ENCODE peak calls at places on chromosomes 2 and 18, in nine cellular contexts. V, W, P, J, K, T, R, Q and B are unnamed samples.

GRCh38 chr2:144510206-144510991 is 9.5 kb downstream of the ZEB2 start:
- DNase-seq in W (no peak), V (peak), R (peak), J (peak), T (peak), K (no peak), Q (peak), P (peak), B (no peak)

GRCh38 chr2:97759727-97760407 is 46.5 kb downstream of the ZAP70 start:
- DNase-seq in P (peak), R (no peak), K (no peak), Q (peak), T (no peak), J (no peak), W (no peak), V (no peak), B (no peak)

GRCh38 chr2:211408485-211408884 is 852.1 kb downstream of the CPS1 start:
- DNase-seq in K (peak), T (peak), Q (no peak), W (no peak), P (no peak), R (no peak), V (no peak), J (no peak), B (peak)

GRCh38 chr18:11268691-11269686 is 119.6 kb upstream of the PIEZO2 start:
- DNase-seq in W (no peak), Q (no peak), T (peak), K (no peak), R (no peak), J (peak), P (no peak), V (peak), B (peak)

GRCh38 chr18:6174983-6175382 is 239.7 kb downstream of the L3MBTL4 start:
- DNase-seq in K (no peak), T (no peak), R (no peak), Q (no peak), V (no peak), J (no peak), P (no peak), W (no peak), B (no peak)

GRCh38 chr2:102664439-102665042 is 45.2 kb downstream of the SLC9A2 start:
- DNase-seq in K (no peak), J (no peak), V (peak), W (peak), P (no peak), T (no peak), Q (no peak), R (no peak), B (peak)

GRCh38 chr2:64609229-64609994 is 44.3 kb downstream of the SERTAD2 start:
- DNase-seq in V (peak), T (peak), J (peak), P (peak), W (peak), K (no peak), Q (peak), R (peak), B (no peak)

GRCh38 chr2:160408575-160409291 is 84.9 kb downstream of the RBMS1 start:
- DNase-seq in P (peak), W (no peak), R (peak), V (no peak), Q (peak), J (no peak), T (peak), K (no peak), B (no peak)

GRCh38 chr2:201854221-201854801 is 48.0 kb downstream of the CDK15 start:
- DNase-seq in Q (no peak), W (no peak), P (no peak), R (peak), V (peak), K (no peak), J (peak), T (no peak), B (peak)

GRCh38 chr18:37408676-37409305 is 156.8 kb downstream of the CELF4 start:
- DNase-seq in P (no peak), T (peak), V (no peak), W (no peak), K (no peak), J (no peak), R (no peak), Q (no peak), B (no peak)

GRCh38 chr2:169001116-169001815 is 29.9 kb downstream of the ABCB11 start:
- DNase-seq in W (no peak), R (no peak), Q (no peak), J (peak), T (no peak), V (no peak), K (no peak), P (no peak), B (no peak)

DNA sequence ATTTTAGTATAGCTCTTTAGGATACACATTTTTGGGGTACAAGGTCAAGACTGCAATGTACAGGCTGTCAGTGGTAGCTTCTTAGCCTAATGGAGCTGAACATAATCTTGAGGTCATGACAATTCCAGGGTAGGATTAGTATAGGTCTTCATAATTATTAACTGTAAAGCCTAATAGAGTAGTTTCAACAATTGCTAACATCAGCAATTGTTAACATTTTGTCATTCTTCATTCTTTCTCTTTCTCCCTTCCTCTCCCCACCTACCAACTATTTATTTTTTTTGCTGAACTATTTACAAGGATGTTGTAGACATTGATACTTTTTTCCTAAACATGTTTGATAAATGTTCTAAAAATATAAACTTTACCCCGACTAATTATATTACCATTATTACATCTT is 461.3 kb upstream of the DCC start:
- DNase-seq in Q (no peak), K (no peak), V (no peak), W (no peak), R (no peak), P (no peak), T (no peak), J (no peak), B (no peak)
- H3K9ac ChIP-seq in Q (no peak), K (no peak), V (no peak), W (no peak), R (no peak), P (no peak), T (no peak), J (no peak), B (no peak)

GRCh38 chr2:197239434-197239833 is 71.1 kb downstream of the ANKRD44 start:
- DNase-seq in P (no peak), J (no peak), Q (no peak), R (peak), W (no peak), T (no peak), V (no peak), K (no peak), B (no peak)
- H3K9ac ChIP-seq in P (no peak), J (no peak), Q (no peak), R (no peak), W (no peak), T (no peak), V (no peak), K (no peak), B (no peak)

DNA sequence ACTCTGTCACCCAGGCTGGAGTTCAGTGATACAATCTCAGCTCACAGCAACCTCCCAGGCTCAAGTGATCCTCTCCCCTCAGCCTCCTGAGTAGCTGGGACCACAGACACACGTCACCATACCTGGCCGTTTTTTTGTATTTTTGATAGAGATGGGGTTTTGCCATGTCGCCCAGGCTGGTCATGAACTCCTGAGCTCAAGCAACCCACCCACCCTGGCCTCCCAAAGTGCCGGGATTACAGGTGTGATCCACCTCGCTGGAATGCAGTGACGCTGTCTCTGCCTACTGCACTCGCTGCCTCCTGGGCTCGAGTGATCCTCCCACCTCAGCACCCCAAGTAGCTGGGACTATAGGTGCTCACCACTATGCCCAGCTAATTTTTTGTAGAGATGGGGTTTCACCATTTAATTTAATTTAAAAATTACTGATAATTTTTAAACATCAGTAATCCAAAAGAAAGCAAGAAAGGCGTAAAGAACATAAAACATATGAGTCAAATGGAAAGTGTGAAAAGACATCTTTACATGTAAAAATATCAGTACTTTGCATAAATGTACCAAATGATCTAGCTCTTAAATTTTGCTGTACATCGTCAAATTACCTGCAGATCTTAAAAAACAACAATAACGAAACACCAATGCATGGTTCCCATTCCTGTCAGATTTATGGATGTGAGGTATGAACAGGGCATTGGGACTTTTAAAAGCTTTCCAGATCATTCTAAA is 2.8 kb upstream of the ZNF236 start:
- DNase-seq in R (no peak), W (no peak), T (no peak), J (no peak), K (no peak), V (no peak), Q (no peak), P (no peak), B (no peak)
- H3K9ac ChIP-seq in R (no peak), W (no peak), T (no peak), J (no peak), K (no peak), V (no peak), Q (no peak), P (no peak), B (no peak)

GRCh38 chr2:8544786-8545631 is 136.8 kb upstream of the ID2 start:
- DNase-seq in Q (peak), T (peak), P (peak), J (peak), K (no peak), R (peak), V (peak), W (peak), B (peak)
- H3K9ac ChIP-seq in Q (no peak), T (no peak), P (no peak), J (peak), K (peak), R (peak), V (no peak), W (peak), B (no peak)

DNA sequence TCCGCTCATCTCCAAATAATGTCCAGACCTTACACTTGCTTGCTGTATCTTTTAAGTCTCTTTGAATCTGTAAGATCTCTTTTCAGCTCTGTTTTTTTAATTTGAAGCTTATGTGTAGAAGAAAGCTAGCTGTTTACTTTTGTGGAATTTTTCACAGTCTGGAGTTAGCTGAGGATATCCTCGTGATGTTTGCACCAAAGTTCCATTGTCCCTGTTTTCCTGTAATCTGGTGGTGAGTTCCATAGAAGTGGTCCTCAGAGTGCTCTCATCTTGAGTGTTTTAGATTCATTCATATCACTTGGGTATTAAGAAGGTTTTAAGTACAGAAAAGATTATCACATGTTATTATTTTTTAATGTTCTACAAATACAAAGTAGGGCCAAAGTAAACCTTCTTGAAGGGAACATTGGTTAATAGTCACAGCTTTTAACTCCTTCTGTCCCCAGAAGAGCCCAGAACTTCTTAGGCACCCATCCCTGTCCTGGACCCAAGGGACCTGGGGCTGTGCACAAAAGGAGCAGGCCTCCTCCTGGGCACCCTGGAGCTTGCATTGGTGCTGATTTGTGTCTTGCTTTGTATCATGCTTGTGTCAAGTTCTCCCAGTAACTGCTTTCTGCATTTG is 15.0 kb downstream of the MLPH start:
- DNase-seq in J (peak), Q (no peak), T (no peak), K (no peak), R (peak), P (no peak), W (no peak), V (peak), B (peak)
- H3K9ac ChIP-seq in J (no peak), Q (no peak), T (no peak), K (no peak), R (peak), P (no peak), W (no peak), V (peak), B (peak)